ENCODE peak calls at places on chromosomes 1 and 21, in four cellular contexts. J, V, C and P are unnamed samples.

GRCh38 chr1:41359211-41360073 is 1.8 kb upstream of the FOXO6 start:
- DNase-seq in J (peak; percentile 34), V (no peak), C (no peak), P (no peak)

GRCh38 chr1:223860051-223860559 is 14.4 kb upstream of the TP53BP2 start:
- DNase-seq in C (no peak), J (no peak), V (no peak), P (no peak)

GRCh38 chr1:42777860-42778259 is 6.9 kb upstream of the TMEM269 start:
- DNase-seq in C (peak; percentile 32), J (no peak), V (peak; percentile 60), P (no peak)

GRCh38 chr1:180911640-180912161 is 996 bp upstream of the KIAA1614 start:
- DNase-seq in C (no peak), J (no peak), V (no peak), P (no peak)

GRCh38 chr1:110123224-110123623 is 11.0 kb downstream of the UBL4B start:
- DNase-seq in V (no peak), C (no peak), J (no peak), P (no peak)

GRCh38 chr1:3684031-3684430 is 31.7 kb downstream of the TP73 start:
- DNase-seq in V (no peak), C (peak; percentile 29), J (no peak), P (no peak)

GRCh38 chr1:203168991-203169390 is 6.6 kb downstream of the MYBPH start:
- DNase-seq in J (no peak), C (no peak), V (no peak), P (no peak)

GRCh38 chr21:38376693-38377092 is 119.9 kb downstream of the KCNJ15 start:
- DNase-seq in V (no peak), J (no peak), C (no peak), P (no peak)

GRCh38 chr1:39224295-39224829 is 19.9 kb downstream of the MACF1 start:
- DNase-seq in V (no peak), J (no peak), C (no peak), P (no peak)

GRCh38 chr1:221494670-221495069 is 247.2 kb downstream of the DUSP10 start:
- DNase-seq in C (peak; percentile 0), V (no peak), J (peak; percentile 72), P (no peak)

GRCh38 chr1:34701326-34702129 is 53.3 kb upstream of the GJB5 start:
- DNase-seq in J (no peak), C (no peak), V (no peak), P (no peak)

GRCh38 chr1:21734526-21734925 is 48.4 kb downstream of the USP48 start:
- DNase-seq in V (no peak), J (no peak), C (no peak), P (no peak)

GRCh38 chr1:76580206-76580605 is 287.1 kb upstream of the ST6GALNAC5 start:
- DNase-seq in C (no peak), J (no peak), V (no peak), P (no peak)

GRCh38 chr1:164774819-164775654 is 216.1 kb downstream of the PBX1 start:
- DNase-seq in C (peak; percentile 87), V (no peak), J (peak; percentile 83), P (no peak)

GRCh38 chr1:116167625-116168276 is 56.6 kb downstream of the MAB21L3 start:
- DNase-seq in V (no peak), J (peak; percentile 31), C (no peak), P (no peak)

GRCh38 chr1:44677201-44677520 is 2.6 kb downstream of the ARMH1 start:
- DNase-seq in V (peak; percentile 69), J (no peak), C (peak; percentile 26), P (no peak)

GRCh38 chr1:197862671-197863070 is 39.8 kb upstream of the C1orf53 start:
- DNase-seq in J (no peak), V (no peak), C (peak; percentile 55), P (no peak)

GRCh38 chr1:147736847-147737246 is 23.6 kb downstream of the GJA5 start:
- DNase-seq in C (no peak), V (no peak), J (no peak), P (no peak)

GRCh38 chr1:183493540-183494245 is 21.4 kb downstream of the SMG7 start:
- DNase-seq in V (no peak), J (no peak), C (no peak), P (no peak)

GRCh38 chr21:46111193-46111571 is 13.3 kb downstream of the COL6A2 start:
- DNase-seq in C (no peak), V (no peak), J (peak; percentile 9), P (no peak)

GRCh38 chr1:152777510-152778137 is 2.7 kb downstream of the LCE1F start:
- DNase-seq in C (peak; percentile 13), V (peak; percentile 51), J (no peak), P (no peak)

GRCh38 chr1:22204989-22205913 is 62.4 kb upstream of the WNT4 start:
- DNase-seq in V (no peak), J (peak; percentile 79), C (no peak), P (no peak)

GRCh38 chr1:23611601-23612327 is 52.5 kb upstream of the ID3 start:
- DNase-seq in V (peak; percentile 95), C (no peak), J (peak; percentile 58), P (peak; percentile 29)

GRCh38 chr1:6026095-6026809 is 19.4 kb upstream of the KCNAB2 start:
- DNase-seq in J (peak; percentile 63), C (peak; percentile 82), V (peak; percentile 98), P (peak; percentile 91)

GRCh38 chr21:45572231-45572630 is 30.0 kb upstream of the SLC19A1 start:
- DNase-seq in J (no peak), C (no peak), V (no peak), P (no peak)

GRCh38 chr1:17405898-17406759 is 33.3 kb downstream of the RCC2 start:
- DNase-seq in C (peak; percentile 63), J (peak; percentile 63), V (peak; percentile 79), P (no peak)

GRCh38 chr1:214004014-214004413 is 16.2 kb downstream of the PROX1 start:
- DNase-seq in V (no peak), C (no peak), J (no peak), P (no peak)

GRCh38 chr1:174964261-174964984 is 35.3 kb upstream of the CACYBP start:
- DNase-seq in C (peak; percentile 63), V (peak; percentile 88), J (no peak), P (peak; percentile 16)

GRCh38 chr21:34736116-34736870 is 67.5 kb downstream of the CLIC6 start:
- DNase-seq in C (no peak), V (no peak), J (no peak), P (no peak)

GRCh38 chr21:35390013-35390776 is 341.1 kb upstream of the RUNX1 start:
- DNase-seq in J (peak; percentile 62), C (no peak), V (peak; percentile 13), P (no peak)

GRCh38 chr1:201949491-201949890 is 3.1 kb upstream of the LMOD1 start:
- DNase-seq in V (no peak), J (no peak), C (no peak), P (no peak)